ENCODE peak calls at places on chromosome 3, in five cellular contexts. Q is left lung, E is AG04450, H is thoracic aorta, R is spleen. F is an unnamed sample.

GRCh38 chr3:126466886-126467610 is 8.6 kb downstream of the ZXDC start:
- DNase-seq in R (peak; percentile 70), E (no peak), H (no peak), Q (no peak), F (no peak)

GRCh38 chr3:78163379-78163778 is 1123.5 kb downstream of the ROBO2 start:
- DNase-seq in R (no peak), E (no peak), Q (no peak), H (no peak), F (no peak)

GRCh38 chr3:184822654-184823053 is 10.7 kb downstream of the VPS8 start:
- DNase-seq in Q (no peak), E (no peak), R (no peak), H (no peak), F (no peak)

GRCh38 chr3:172249039-172249438 is 199.2 kb downstream of the GHSR start:
- DNase-seq in E (no peak), H (no peak), R (no peak), Q (no peak), F (no peak)

GRCh38 chr3:90092994-90093393 is 985.6 kb downstream of the EPHA3 start:
- DNase-seq in H (no peak), E (no peak), Q (no peak), R (no peak), F (no peak)

GRCh38 chr3:19917167-19917566 is 16.9 kb downstream of the EFHB start:
- DNase-seq in H (no peak), Q (no peak), E (no peak), R (no peak), F (no peak)

GRCh38 chr3:42772670-42773408 is at the start of gene CCDC13:
- DNase-seq in E (peak; percentile 15), R (peak; percentile 99), H (peak; percentile 85), Q (peak; percentile 97), F (no peak)

GRCh38 chr3:11600501-11601282 is 43.0 kb downstream of the VGLL4 start:
- DNase-seq in H (peak; percentile 72), E (peak; percentile 98), Q (peak; percentile 73), R (no peak), F (peak; percentile 96)

GRCh38 chr3:17372811-17373210 is 369.6 kb downstream of the TBC1D5 start:
- DNase-seq in Q (no peak), R (no peak), H (no peak), E (no peak), F (no peak)

GRCh38 chr3:17372362-17372761 is 370.1 kb downstream of the TBC1D5 start:
- DNase-seq in E (no peak), Q (no peak), H (no peak), R (no peak), F (no peak)

GRCh38 chr3:17373304-17373703 is 369.1 kb downstream of the TBC1D5 start:
- DNase-seq in Q (no peak), H (no peak), E (no peak), R (no peak), F (no peak)

DNA sequence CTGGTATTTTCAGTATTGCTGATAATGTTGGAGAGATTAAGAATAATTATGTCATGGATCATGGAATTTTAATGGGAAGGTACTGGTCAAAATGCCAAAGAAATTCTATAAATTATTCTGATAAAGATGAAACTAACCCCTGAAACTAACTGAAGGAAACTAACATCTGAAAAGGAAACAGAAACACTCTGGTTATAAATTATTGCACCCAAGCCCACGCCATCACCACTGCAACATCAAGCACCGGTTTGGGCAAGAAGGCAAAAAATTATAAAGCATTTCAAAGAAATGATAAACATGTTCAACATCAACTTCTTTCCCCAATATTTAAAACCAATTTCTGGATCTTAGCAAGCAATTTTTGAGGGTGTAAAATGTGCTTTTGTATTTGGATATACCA is 372.5 kb downstream of the TBC1D5 start:
- DNase-seq in E (no peak), Q (no peak), R (no peak), H (no peak), F (no peak)
- TF ChIP-seq CTCF in E (no peak), Q (no peak), R (no peak), H (no peak), F (no peak)

GRCh38 chr3:192444791-192445106 is 282.6 kb downstream of the FGF12 start:
- DNase-seq in E (no peak), R (no peak), H (no peak), Q (no peak), F (no peak)
- TF ChIP-seq CTCF in E (no peak), R (no peak), H (no peak), Q (no peak), F (peak; percentile 54)

GRCh38 chr3:129593230-129593594 is 13.3 kb downstream of the PLXND1 start:
- DNase-seq in R (no peak), H (no peak), E (no peak), Q (no peak), F (no peak)

GRCh38 chr3:129593595-129594339 is 12.7 kb downstream of the PLXND1 start:
- DNase-seq in H (no peak), Q (no peak), E (no peak), R (peak; percentile 89), F (no peak)

GRCh38 chr3:129596194-129597086 is 10.0 kb downstream of the PLXND1 start:
- DNase-seq in H (peak; percentile 84), E (peak; percentile 77), Q (peak; percentile 81), R (peak; percentile 88), F (no peak)

GRCh38 chr3:129595544-129596193 is 10.8 kb downstream of the PLXND1 start:
- DNase-seq in E (no peak), R (no peak), H (no peak), Q (no peak), F (no peak)

GRCh38 chr3:129594907-129595390 is 11.5 kb downstream of the PLXND1 start:
- DNase-seq in R (no peak), Q (no peak), E (no peak), H (no peak), F (no peak)
- TF ChIP-seq CTCF in R (no peak), Q (no peak), E (no peak), H (no peak), F (no peak)

DNA sequence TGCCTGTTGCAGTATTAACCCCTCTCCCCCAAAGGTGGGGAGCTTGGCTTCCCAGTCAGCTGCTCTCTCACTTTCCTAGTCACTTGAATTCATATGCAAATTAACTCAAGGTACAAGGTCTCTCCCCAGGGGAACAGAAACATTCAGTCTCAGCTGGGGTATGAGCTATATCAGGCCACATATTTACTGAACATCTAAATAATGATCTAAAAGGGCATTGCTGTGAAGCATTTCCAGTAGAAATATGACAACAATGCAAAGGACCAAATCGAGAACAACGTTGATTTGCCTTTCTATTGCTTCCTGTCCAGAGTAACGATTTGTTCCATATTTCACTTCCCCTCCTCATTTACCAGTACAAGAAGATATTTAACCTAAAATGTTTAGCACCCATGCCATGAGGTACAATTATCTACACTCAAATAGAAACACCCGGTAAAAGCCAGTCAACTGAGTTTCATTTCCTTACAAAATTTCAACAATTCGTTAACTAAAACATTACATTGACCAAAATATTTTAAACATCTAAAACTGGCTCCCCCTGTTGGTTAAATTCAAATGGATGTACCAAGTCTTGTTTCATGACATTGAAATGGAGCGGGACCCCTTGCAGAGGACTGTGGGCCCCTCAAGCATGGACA is 36.5 kb upstream of the KLHL6 start:
- DNase-seq in H (no peak), R (no peak), Q (no peak), E (no peak), F (no peak)
- TF ChIP-seq CTCF in H (no peak), R (peak; percentile 25), Q (peak; percentile 16), E (peak; percentile 16), F (peak; percentile 67)

GRCh38 chr3:136276049-136276755 is 26.1 kb downstream of the PCCB start:
- DNase-seq in Q (no peak), R (no peak), H (no peak), E (no peak), F (no peak)
- TF ChIP-seq CTCF in Q (no peak), R (no peak), H (no peak), E (peak; percentile 25), F (peak; percentile 19)

F was measured in chondrocyte.